ENCODE peak calls at places on chromosomes 13 and 19, in five cellular contexts. One of them, this sample, is unnamed.

GRCh38 chr13:44792096-44792495 is 197.2 kb downstream of the NUFIP1 start:
- DNase-seq in brain microvascular endothelial cell: no peak
- DNase-seq in Peyer's patch: no peak
- DNase-seq in NCI-H1092: no peak
- DNase-seq in progenitor cell of endocrine pancreas: no peak
- DNase-seq in this sample: no peak

GRCh38 chr13:32316030-32316344 is 679 bp downstream of the BRCA2 start:
- DNase-seq in brain microvascular endothelial cell: no peak
- DNase-seq in Peyer's patch: no peak
- DNase-seq in NCI-H1092: peak
- DNase-seq in progenitor cell of endocrine pancreas: no peak
- DNase-seq in this sample: no peak

GRCh38 chr19:27657271-27658051 is 1555.5 kb downstream of the UQCRFS1 start:
- DNase-seq in brain microvascular endothelial cell: no peak
- DNase-seq in Peyer's patch: no peak
- DNase-seq in NCI-H1092: no peak
- DNase-seq in progenitor cell of endocrine pancreas: no peak
- DNase-seq in this sample: no peak

GRCh38 chr13:95235199-95235726 is 66.0 kb downstream of the ABCC4 start:
- DNase-seq in brain microvascular endothelial cell: no peak
- DNase-seq in Peyer's patch: no peak
- DNase-seq in NCI-H1092: peak
- DNase-seq in progenitor cell of endocrine pancreas: no peak
- DNase-seq in this sample: no peak

GRCh38 chr19:4916292-4917082 is 7.2 kb downstream of the UHRF1 start:
- DNase-seq in brain microvascular endothelial cell: no peak
- DNase-seq in Peyer's patch: no peak
- DNase-seq in NCI-H1092: no peak
- DNase-seq in progenitor cell of endocrine pancreas: no peak
- DNase-seq in this sample: no peak

GRCh38 chr19:11356676-11357550 is 1.7 kb downstream of the PLPPR2 start:
- DNase-seq in brain microvascular endothelial cell: no peak
- DNase-seq in Peyer's patch: no peak
- DNase-seq in NCI-H1092: peak
- DNase-seq in progenitor cell of endocrine pancreas: no peak
- DNase-seq in this sample: no peak

GRCh38 chr13:51728972-51729371 is 75.0 kb downstream of the DHRS12 start:
- DNase-seq in brain microvascular endothelial cell: peak
- DNase-seq in Peyer's patch: no peak
- DNase-seq in NCI-H1092: no peak
- DNase-seq in progenitor cell of endocrine pancreas: no peak
- DNase-seq in this sample: peak

GRCh38 chr13:23655321-23655720 is 85.1 kb downstream of the TNFRSF19 start:
- DNase-seq in brain microvascular endothelial cell: no peak
- DNase-seq in Peyer's patch: no peak
- DNase-seq in NCI-H1092: no peak
- DNase-seq in progenitor cell of endocrine pancreas: no peak
- DNase-seq in this sample: no peak

GRCh38 chr13:46165485-46166220 is 16.3 kb downstream of the LCP1 start:
- DNase-seq in brain microvascular endothelial cell: peak
- DNase-seq in Peyer's patch: no peak
- DNase-seq in NCI-H1092: no peak
- DNase-seq in progenitor cell of endocrine pancreas: no peak
- DNase-seq in this sample: peak

GRCh38 chr13:20412761-20413355 is 112.8 kb downstream of the CRYL1 start:
- DNase-seq in brain microvascular endothelial cell: no peak
- DNase-seq in Peyer's patch: no peak
- DNase-seq in NCI-H1092: no peak
- DNase-seq in progenitor cell of endocrine pancreas: no peak
- DNase-seq in this sample: no peak

GRCh38 chr13:80276371-80277289 is 64.3 kb downstream of the SPRY2 start:
- DNase-seq in brain microvascular endothelial cell: no peak
- DNase-seq in Peyer's patch: no peak
- DNase-seq in NCI-H1092: peak
- DNase-seq in progenitor cell of endocrine pancreas: no peak
- DNase-seq in this sample: peak